ENCODE peak calls at places on chromosomes 1 and 21, in seven cellular contexts. L is IMR-90, S is esophagus squamous epithelium, Y is adrenal gland, K is H1, W is ascending aorta, P is endodermal cell. Q is an unnamed sample. For H3K36me3 and H3K4me1, the result is how much of the 10 kb centered on the place peaks cover.

GRCh38 chr21:45596704-45597318 is 46.7 kb upstream of the PCBP3 start:
- DNase-seq in P (peak), Y (peak), W (no peak), S (no peak), K (peak), L (peak), Q (peak)

GRCh38 chr1:47658161-47658920 is 220.5 kb downstream of the FOXD2 start:
- DNase-seq in S (no peak), Y (no peak), K (no peak), W (no peak), L (no peak), P (peak), Q (no peak)

GRCh38 chr1:223331301-223331700 is 32.7 kb downstream of the SUSD4 start:
- DNase-seq in K (no peak), W (no peak), S (no peak), P (no peak), L (no peak), Y (no peak), Q (no peak)

GRCh38 chr1:18657436-18658179 is 27.0 kb downstream of the PAX7 start:
- DNase-seq in W (no peak), K (no peak), P (no peak), S (no peak), Y (no peak), L (no peak), Q (no peak)

GRCh38 chr1:187977298-187977697 is 1148.5 kb downstream of the PLA2G4A start:
- DNase-seq in L (no peak), P (no peak), K (no peak), S (no peak), W (no peak), Y (no peak), Q (no peak)

GRCh38 chr1:42259059-42259738 is 75.8 kb downstream of the FOXJ3 start:
- DNase-seq in Y (peak), K (no peak), W (no peak), S (no peak), L (peak), P (no peak), Q (no peak)

GRCh38 chr1:155892801-155893200 is 18.3 kb downstream of the RIT1 start:
- DNase-seq in L (peak), K (no peak), W (no peak), S (no peak), Y (no peak), P (no peak), Q (no peak)

GRCh38 chr1:35691571-35692220 is 27.0 kb downstream of the C1orf216 start:
- DNase-seq in W (no peak), S (no peak), L (no peak), Y (no peak), K (no peak), P (no peak), Q (no peak)

GRCh38 chr1:63991685-63992084 is 211.7 kb upstream of the UBE2U start:
- DNase-seq in P (no peak), K (no peak), W (no peak), Y (no peak), S (no peak), L (no peak), Q (no peak)

GRCh38 chr1:171142451-171143121 is 42.5 kb upstream of the FMO2 start:
- DNase-seq in Y (peak), P (no peak), K (no peak), S (no peak), L (peak), W (no peak), Q (peak)

GRCh38 chr1:225449261-225449660 is 21.4 kb upstream of the LBR start:
- DNase-seq in L (no peak), K (no peak), W (no peak), Y (peak), S (no peak), P (peak), Q (no peak)

GRCh38 chr1:229098903-229099578 is 171.9 kb upstream of the RAB4A start:
- DNase-seq in P (peak), K (no peak), W (no peak), L (no peak), Y (no peak), S (no peak), Q (no peak)

GRCh38 chr1:113615425-113615824 is 143.9 kb downstream of the PHTF1 start:
- DNase-seq in L (peak), K (no peak), Y (no peak), S (no peak), W (no peak), P (no peak), Q (no peak)

GRCh38 chr1:213399695-213400094 is 348.7 kb downstream of the RPS6KC1 start:
- DNase-seq in Y (no peak), L (no peak), W (no peak), K (no peak), P (no peak), S (no peak), Q (no peak)

GRCh38 chr1:30374400-30375070 is 348.9 kb downstream of the MATN1 start:
- DNase-seq in P (peak), L (no peak), S (no peak), W (no peak), Y (no peak), K (no peak), Q (no peak)

GRCh38 chr1:184626076-184627011 is 128.3 kb downstream of the EDEM3 start:
- DNase-seq in L (no peak), K (no peak), S (no peak), Y (peak), W (no peak), P (no peak), Q (no peak)

GRCh38 chr1:157151506-157151905 is 13.3 kb upstream of the ETV3 start:
- DNase-seq in P (no peak), W (no peak), K (no peak), Y (no peak), S (no peak), L (no peak), Q (no peak)

GRCh38 chr1:43822040-43822439 is 111.6 kb upstream of the ARTN start:
- DNase-seq in P (no peak), K (peak), S (no peak), W (no peak), L (peak), Y (peak), Q (no peak)

GRCh38 chr1:200875416-200875815 is 2.6 kb downstream of the GPR25 start:
- DNase-seq in W (no peak), Y (no peak), K (no peak), S (no peak), L (no peak), P (peak), Q (no peak)

GRCh38 chr1:100622037-100622436 is 84.1 kb downstream of the GPR88 start:
- DNase-seq in L (peak), W (no peak), K (no peak), P (peak), S (no peak), Y (peak), Q (no peak)

GRCh38 chr1:98793136-98793535 is 131.6 kb downstream of the SNX7 start:
- DNase-seq in W (no peak), K (no peak), L (no peak), P (no peak), S (no peak), Y (no peak), Q (no peak)

GRCh38 chr1:150548632-150549495 is at the start of gene ADAMTSL4:
- DNase-seq in P (peak), Y (peak), W (no peak), L (peak), K (no peak), S (no peak), Q (no peak)

GRCh38 chr1:10890391-10891073 is 94.1 kb upstream of the CASZ1 start:
- DNase-seq in L (no peak), W (no peak), Y (no peak), P (no peak), K (no peak), S (no peak), Q (no peak)

GRCh38 chr1:193520472-193520871 is 334.1 kb upstream of the B3GALT2 start:
- DNase-seq in P (no peak), W (no peak), K (no peak), S (no peak), Y (no peak), L (no peak), Q (no peak)

GRCh38 chr1:185144233-185144632 is 12.5 kb downstream of the TRMT1L start:
- DNase-seq in L (peak), K (no peak), P (no peak), W (no peak), S (no peak), Y (no peak), Q (no peak)

GRCh38 chr1:59595774-59596173 is 219.0 kb upstream of the HOOK1 start:
- DNase-seq in W (no peak), K (no peak), S (no peak), P (no peak), L (peak), Y (no peak), Q (no peak)

GRCh38 chr1:59601032-59601431 is 213.7 kb upstream of the HOOK1 start:
- DNase-seq in L (no peak), Y (no peak), W (peak), P (peak), K (no peak), S (no peak), Q (no peak)

GRCh38 chr1:59596432-59596831 is 218.3 kb upstream of the HOOK1 start:
- DNase-seq in W (no peak), L (peak), S (no peak), K (no peak), Y (peak), P (peak), Q (peak)

GRCh38 chr1:59596956-59597355 is 217.8 kb upstream of the HOOK1 start:
- DNase-seq in L (no peak), P (no peak), Y (no peak), K (no peak), S (no peak), W (no peak), Q (no peak)

DNA sequence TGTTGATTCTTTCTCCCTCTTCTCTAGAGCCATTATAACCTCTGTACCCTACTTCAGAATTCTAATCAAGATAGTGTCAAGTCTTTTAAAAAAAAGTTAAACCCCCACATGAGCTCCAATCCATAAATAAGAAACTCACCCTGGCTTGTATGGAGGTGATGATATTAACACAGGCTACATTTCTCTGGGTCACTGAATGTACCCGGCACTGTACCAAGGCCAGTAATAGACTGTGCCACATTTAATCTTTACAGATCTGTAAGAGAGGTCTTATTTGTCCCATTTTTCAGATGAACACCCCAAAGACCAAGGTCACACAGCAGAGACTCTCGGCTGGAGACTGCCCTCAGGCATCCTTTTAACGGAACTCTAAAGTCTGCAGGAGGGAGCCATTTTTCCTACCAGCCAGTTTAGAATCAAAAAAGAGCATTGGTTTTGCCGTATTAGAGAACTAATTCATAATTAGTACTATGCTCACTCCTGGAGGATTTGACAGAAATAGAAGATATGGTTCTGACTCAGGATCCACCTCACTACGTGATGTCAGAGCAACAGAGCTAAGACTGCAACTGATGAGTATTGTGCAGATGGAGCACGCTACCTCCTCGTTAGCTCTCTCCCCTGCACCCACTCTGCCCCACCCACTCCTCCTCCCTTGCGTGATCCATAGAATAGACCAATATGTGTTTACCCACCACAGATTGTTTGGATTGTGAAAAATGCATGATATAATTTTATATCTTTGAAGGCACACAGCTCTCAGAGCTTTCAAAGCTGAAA is 217.1 kb upstream of the HOOK1 start:
- DNase-seq in Y (no peak), W (no peak), K (no peak), S (no peak), L (peak), P (no peak), Q (no peak)
- H3K27ac ChIP-seq in Y (no peak), W (no peak), K (no peak), S (peak), L (peak), P (no peak), Q (no peak)

GRCh38 chr1:182385885-182386853 is 5.4 kb downstream of the GLUL start:
- DNase-seq in S (no peak), P (no peak), K (no peak), W (no peak), L (no peak), Y (no peak), Q (no peak)
- H3K36me3 ChIP-seq in S (half or more), P (half or more), K (under half), W (half or more), L (half or more), Y (half or more), Q (under half)

GRCh38 chr1:9763914-9764313 is 59.9 kb downstream of the CLSTN1 start:
- DNase-seq in P (no peak), S (no peak), Y (no peak), L (no peak), K (no peak), W (no peak), Q (no peak)

GRCh38 chr1:9770276-9770675 is 53.5 kb downstream of the CLSTN1 start:
- DNase-seq in S (no peak), P (no peak), K (no peak), L (no peak), Y (no peak), W (no peak), Q (no peak)

GRCh38 chr1:9768983-9769382 is 54.8 kb downstream of the CLSTN1 start:
- DNase-seq in Y (no peak), S (no peak), W (no peak), L (no peak), P (no peak), K (no peak), Q (no peak)

GRCh38 chr1:9766759-9767442 is 56.9 kb downstream of the CLSTN1 start:
- DNase-seq in Y (no peak), W (no peak), L (peak), P (no peak), K (no peak), S (no peak), Q (no peak)

GRCh38 chr1:9767964-9768668 is 55.6 kb downstream of the CLSTN1 start:
- DNase-seq in K (no peak), P (peak), S (no peak), Y (no peak), L (no peak), W (no peak), Q (no peak)
- H3K4me1 ChIP-seq in K (under half), P (under half), S (under half), Y (under half), L (under half), W (under half), Q (under half)

GRCh38 chr1:22592051-22592450 is 28.8 kb downstream of the EPHA8 start:
- DNase-seq in S (no peak), L (no peak), K (no peak), P (no peak), W (no peak), Y (no peak), Q (no peak)
- H3K27ac ChIP-seq in S (no peak), L (no peak), K (no peak), P (no peak), W (no peak), Y (no peak), Q (no peak)

GRCh38 chr21:33522297-33522696 is 19.6 kb downstream of the GART start:
- DNase-seq in W (no peak), S (no peak), K (no peak), P (no peak), L (no peak), Y (no peak), Q (no peak)
- H3K36me3 ChIP-seq in W (half or more), S (under half), K (under half), P (half or more), L (under half), Y (under half), Q (under half)

GRCh38 chr1:203656796-203657620 is 30.4 kb downstream of the ATP2B4 start:
- DNase-seq in Y (no peak), W (no peak), S (no peak), L (no peak), K (no peak), P (no peak), Q (no peak)
- H3K4me1 ChIP-seq in Y (under half), W (under half), S (under half), L (under half), K (under half), P (under half), Q (under half)

GRCh38 chr1:96541491-96541890 is 180.1 kb upstream of the PTBP2 start:
- DNase-seq in S (no peak), L (no peak), K (no peak), W (no peak), Y (no peak), P (no peak), Q (no peak)

GRCh38 chr1:96536576-96536975 is 185.0 kb upstream of the PTBP2 start:
- DNase-seq in P (no peak), K (no peak), L (no peak), W (no peak), S (no peak), Y (no peak), Q (no peak)

GRCh38 chr1:96538883-96539282 is 182.7 kb upstream of the PTBP2 start:
- DNase-seq in L (peak), S (no peak), K (no peak), Y (peak), P (no peak), W (no peak), Q (no peak)

GRCh38 chr1:96533820-96534219 is 187.8 kb upstream of the PTBP2 start:
- DNase-seq in S (no peak), W (no peak), L (no peak), P (no peak), Y (no peak), K (no peak), Q (no peak)

DNA sequence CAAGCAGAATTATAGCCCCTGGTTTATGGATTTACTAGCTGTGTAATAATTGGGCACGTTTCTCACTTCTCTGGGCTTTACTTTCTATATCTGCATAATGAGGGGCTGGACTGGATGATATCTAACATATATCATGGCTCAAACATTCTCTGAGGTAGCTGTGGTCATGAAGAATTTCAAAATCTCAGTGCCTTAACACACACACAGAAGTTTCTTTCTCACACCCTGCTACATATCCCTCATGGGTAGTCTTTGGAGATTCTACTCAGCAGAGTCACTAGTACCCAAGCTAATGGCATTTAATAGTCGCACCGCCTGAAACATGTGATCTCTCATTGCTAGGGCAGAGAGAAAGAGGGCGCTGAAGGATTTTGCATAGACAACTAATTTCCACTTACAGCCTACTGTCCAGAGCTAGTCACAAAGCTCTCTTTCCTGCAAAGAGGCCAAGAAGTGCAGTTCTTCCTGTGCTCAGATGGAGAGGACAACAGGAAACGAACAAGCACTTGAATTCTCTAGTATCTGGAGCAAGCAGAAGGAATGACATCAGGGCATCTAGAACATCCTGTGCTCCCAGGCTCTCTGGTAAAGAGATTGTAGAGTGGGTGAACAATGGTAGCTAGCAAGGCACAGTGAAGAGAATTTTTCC is 183.5 kb upstream of the PTBP2 start:
- DNase-seq in W (no peak), K (no peak), Y (peak), P (peak), L (peak), S (no peak), Q (no peak)
- H3K27ac ChIP-seq in W (peak), K (no peak), Y (peak), P (no peak), L (peak), S (no peak), Q (no peak)